ENCODE peak calls at places on chromosomes 11 and 22, in five cellular contexts. One of them, this sample, is unnamed. For H3K36me3, the result is how much of the 10 kb centered on the place peaks cover.

GRCh38 chr22:17119481-17120202 is 1.5 kb downstream of the TMEM121B start:
- DNase-seq in colonic mucosa: peak
- DNase-seq in ascending aorta: no peak
- DNase-seq in transverse colon: peak
- DNase-seq in CD8-positive, alpha-beta T cell: no peak
- DNase-seq in this sample: no peak

GRCh38 chr11:127338380-127339259 is 338.1 kb upstream of the KIRREL3 start:
- DNase-seq in colonic mucosa: no peak
- DNase-seq in ascending aorta: no peak
- DNase-seq in transverse colon: no peak
- DNase-seq in CD8-positive, alpha-beta T cell: no peak
- DNase-seq in this sample: no peak

GRCh38 chr22:19442166-19442565 is 5.3 kb downstream of the C22orf39 start:
- DNase-seq in colonic mucosa: no peak
- DNase-seq in ascending aorta: no peak
- DNase-seq in transverse colon: no peak
- DNase-seq in CD8-positive, alpha-beta T cell: no peak
- DNase-seq in this sample: no peak

GRCh38 chr22:31089101-31090100 is 8.3 kb downstream of the SMTN start:
- DNase-seq in colonic mucosa: peak
- DNase-seq in ascending aorta: no peak
- DNase-seq in transverse colon: peak
- DNase-seq in CD8-positive, alpha-beta T cell: no peak
- DNase-seq in this sample: no peak

GRCh38 chr11:130671801-130672700 is 223.6 kb downstream of the ADAMTS15 start:
- DNase-seq in colonic mucosa: peak
- DNase-seq in ascending aorta: peak
- DNase-seq in transverse colon: peak
- DNase-seq in CD8-positive, alpha-beta T cell: no peak
- DNase-seq in this sample: no peak

GRCh38 chr11:3994030-3994640 is 100.5 kb upstream of the RRM1 start:
- DNase-seq in colonic mucosa: no peak
- DNase-seq in ascending aorta: no peak
- DNase-seq in transverse colon: no peak
- DNase-seq in CD8-positive, alpha-beta T cell: no peak
- DNase-seq in this sample: no peak

GRCh38 chr11:15716550-15716949 is 601.8 kb downstream of the INSC start:
- DNase-seq in colonic mucosa: no peak
- DNase-seq in ascending aorta: no peak
- DNase-seq in transverse colon: no peak
- DNase-seq in CD8-positive, alpha-beta T cell: no peak
- DNase-seq in this sample: no peak

GRCh38 chr11:7604331-7604973 is 68.8 kb downstream of the CYB5R2 start:
- DNase-seq in colonic mucosa: peak
- DNase-seq in ascending aorta: no peak
- DNase-seq in transverse colon: peak
- DNase-seq in CD8-positive, alpha-beta T cell: no peak
- DNase-seq in this sample: no peak

GRCh38 chr11:24386551-24387404 is 110.1 kb upstream of the LUZP2 start:
- DNase-seq in colonic mucosa: no peak
- DNase-seq in ascending aorta: no peak
- DNase-seq in transverse colon: no peak
- DNase-seq in CD8-positive, alpha-beta T cell: no peak
- DNase-seq in this sample: no peak

GRCh38 chr22:41028841-41029240 is 63.6 kb upstream of the EP300 start:
- DNase-seq in colonic mucosa: no peak
- DNase-seq in ascending aorta: no peak
- DNase-seq in transverse colon: no peak
- DNase-seq in CD8-positive, alpha-beta T cell: no peak
- DNase-seq in this sample: no peak

GRCh38 chr22:44452531-44453420 is 45.3 kb downstream of the RTL6 start:
- DNase-seq in colonic mucosa: peak
- DNase-seq in ascending aorta: no peak
- DNase-seq in transverse colon: no peak
- DNase-seq in CD8-positive, alpha-beta T cell: no peak
- DNase-seq in this sample: no peak

GRCh38 chr11:75492181-75492820 is 33.4 kb downstream of the GDPD5 start:
- DNase-seq in colonic mucosa: no peak
- DNase-seq in ascending aorta: no peak
- DNase-seq in transverse colon: peak
- DNase-seq in CD8-positive, alpha-beta T cell: peak
- DNase-seq in this sample: no peak

GRCh38 chr22:35328472-35328885 is 28.8 kb downstream of the TOM1 start:
- DNase-seq in colonic mucosa: no peak
- DNase-seq in ascending aorta: no peak
- DNase-seq in transverse colon: no peak
- DNase-seq in CD8-positive, alpha-beta T cell: no peak
- DNase-seq in this sample: peak

DNA sequence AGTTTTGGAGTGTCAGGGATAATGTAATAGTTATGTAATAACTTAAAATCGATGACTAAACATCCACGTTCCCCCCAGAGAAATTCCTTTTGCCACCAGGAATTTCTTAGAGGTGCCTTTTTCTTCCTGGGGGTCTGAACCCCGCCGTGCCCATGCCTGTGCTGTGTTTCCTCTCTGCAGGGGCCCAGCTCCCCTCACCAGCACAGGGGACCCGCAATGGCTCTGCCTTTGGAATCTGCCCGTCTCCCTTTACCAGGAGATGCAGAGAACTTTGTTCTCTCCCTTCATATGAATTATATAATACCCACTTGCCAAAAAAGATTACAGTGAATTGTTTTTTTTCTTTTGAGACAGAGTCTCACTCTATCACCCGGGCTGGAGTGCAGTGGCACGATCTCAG is 62.7 kb downstream of the TBC1D22A start:
- DNase-seq in colonic mucosa: no peak
- DNase-seq in ascending aorta: no peak
- DNase-seq in transverse colon: no peak
- DNase-seq in CD8-positive, alpha-beta T cell: no peak
- DNase-seq in this sample: no peak
- H3K36me3 ChIP-seq in colonic mucosa: under half
- H3K36me3 ChIP-seq in ascending aorta: under half
- H3K36me3 ChIP-seq in transverse colon: under half
- H3K36me3 ChIP-seq in CD8-positive, alpha-beta T cell: under half
- H3K36me3 ChIP-seq in this sample: under half

GRCh38 chr11:134140961-134141490 is 72.2 kb downstream of the JAM3 start:
- DNase-seq in colonic mucosa: no peak
- DNase-seq in ascending aorta: no peak
- DNase-seq in transverse colon: no peak
- DNase-seq in CD8-positive, alpha-beta T cell: no peak
- DNase-seq in this sample: no peak
- H3K36me3 ChIP-seq in colonic mucosa: under half
- H3K36me3 ChIP-seq in ascending aorta: under half
- H3K36me3 ChIP-seq in transverse colon: under half
- H3K36me3 ChIP-seq in CD8-positive, alpha-beta T cell: under half
- H3K36me3 ChIP-seq in this sample: under half

DNA sequence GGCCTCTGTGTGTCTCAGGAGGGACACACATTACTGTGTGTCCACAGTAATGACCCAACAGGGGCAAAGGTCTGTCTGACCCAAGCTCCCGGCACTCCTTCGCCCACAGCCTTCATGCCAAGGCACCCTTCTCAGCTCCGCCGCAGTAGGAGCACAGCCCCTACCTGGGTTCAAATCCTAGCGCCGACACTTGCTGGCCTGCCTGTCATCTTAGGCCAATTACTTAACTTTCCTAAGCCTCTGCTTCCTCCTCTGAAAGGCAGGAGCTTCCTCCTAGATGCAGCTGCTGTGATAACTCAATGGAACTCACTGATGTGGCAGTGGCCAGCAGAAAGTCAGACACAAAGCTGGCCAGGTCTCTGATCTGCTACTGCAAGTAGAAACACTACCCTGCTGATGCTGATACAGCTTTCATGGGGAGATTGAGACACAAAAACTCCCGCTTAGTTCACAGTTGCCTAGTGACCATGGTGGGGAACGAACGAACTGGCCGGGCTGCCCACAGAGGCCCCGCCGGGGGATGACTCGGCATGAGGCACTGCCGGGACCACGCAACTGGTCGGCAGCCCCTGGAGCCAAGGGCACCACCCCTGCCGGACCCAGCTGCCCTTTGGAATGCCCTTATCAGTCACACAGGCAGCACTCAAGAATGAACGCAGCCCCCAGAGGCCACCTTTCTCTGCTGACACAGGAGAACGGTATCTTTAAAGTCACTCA is 8.1 kb downstream of the EHD1 start:
- DNase-seq in colonic mucosa: no peak
- DNase-seq in ascending aorta: no peak
- DNase-seq in transverse colon: peak
- DNase-seq in CD8-positive, alpha-beta T cell: no peak
- DNase-seq in this sample: no peak
- H3K36me3 ChIP-seq in colonic mucosa: under half
- H3K36me3 ChIP-seq in ascending aorta: under half
- H3K36me3 ChIP-seq in transverse colon: under half
- H3K36me3 ChIP-seq in CD8-positive, alpha-beta T cell: under half
- H3K36me3 ChIP-seq in this sample: under half

GRCh38 chr22:48886604-48887393 is 940.9 kb downstream of the BRD1 start:
- DNase-seq in colonic mucosa: no peak
- DNase-seq in ascending aorta: no peak
- DNase-seq in transverse colon: no peak
- DNase-seq in CD8-positive, alpha-beta T cell: no peak
- DNase-seq in this sample: no peak
- H3K36me3 ChIP-seq in colonic mucosa: under half
- H3K36me3 ChIP-seq in ascending aorta: under half
- H3K36me3 ChIP-seq in transverse colon: under half
- H3K36me3 ChIP-seq in CD8-positive, alpha-beta T cell: under half
- H3K36me3 ChIP-seq in this sample: under half

GRCh38 chr11:65973439-65974110 is 12.0 kb downstream of the SART1 start:
- DNase-seq in colonic mucosa: no peak
- DNase-seq in ascending aorta: no peak
- DNase-seq in transverse colon: no peak
- DNase-seq in CD8-positive, alpha-beta T cell: no peak
- DNase-seq in this sample: no peak
- H3K36me3 ChIP-seq in colonic mucosa: under half
- H3K36me3 ChIP-seq in ascending aorta: under half
- H3K36me3 ChIP-seq in transverse colon: under half
- H3K36me3 ChIP-seq in CD8-positive, alpha-beta T cell: under half
- H3K36me3 ChIP-seq in this sample: under half

DNA sequence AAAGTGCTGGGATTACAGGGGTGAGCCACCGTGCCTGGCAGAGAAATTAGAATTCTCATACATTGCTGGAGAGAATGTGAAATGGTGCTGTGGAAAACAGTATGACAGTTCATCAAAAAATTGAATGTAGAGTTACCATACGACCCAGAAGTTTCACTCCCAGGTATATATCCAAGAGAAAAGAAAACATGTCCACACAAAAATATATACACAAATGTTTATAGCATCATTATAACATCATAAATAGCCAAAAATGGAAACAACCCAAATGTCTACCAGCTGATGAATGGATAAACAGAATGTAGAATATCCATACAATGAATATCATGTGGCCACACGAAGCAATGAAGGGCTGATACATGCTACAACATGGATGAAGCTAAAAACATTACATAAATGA is 34.6 kb downstream of the MED15 start:
- DNase-seq in colonic mucosa: no peak
- DNase-seq in ascending aorta: no peak
- DNase-seq in transverse colon: no peak
- DNase-seq in CD8-positive, alpha-beta T cell: no peak
- DNase-seq in this sample: no peak
- H3K36me3 ChIP-seq in colonic mucosa: under half
- H3K36me3 ChIP-seq in ascending aorta: under half
- H3K36me3 ChIP-seq in transverse colon: under half
- H3K36me3 ChIP-seq in CD8-positive, alpha-beta T cell: under half
- H3K36me3 ChIP-seq in this sample: under half

GRCh38 chr11:1576825-1577224 is 4.8 kb upstream of the DUSP8 start:
- DNase-seq in colonic mucosa: no peak
- DNase-seq in ascending aorta: no peak
- DNase-seq in transverse colon: no peak
- DNase-seq in CD8-positive, alpha-beta T cell: no peak
- DNase-seq in this sample: no peak
- H3K36me3 ChIP-seq in colonic mucosa: under half
- H3K36me3 ChIP-seq in ascending aorta: under half
- H3K36me3 ChIP-seq in transverse colon: under half
- H3K36me3 ChIP-seq in CD8-positive, alpha-beta T cell: under half
- H3K36me3 ChIP-seq in this sample: under half

GRCh38 chr11:57681168-57681567 is 13.3 kb downstream of the ZDHHC5 start:
- DNase-seq in colonic mucosa: no peak
- DNase-seq in ascending aorta: no peak
- DNase-seq in transverse colon: no peak
- DNase-seq in CD8-positive, alpha-beta T cell: no peak
- DNase-seq in this sample: no peak
- H3K36me3 ChIP-seq in colonic mucosa: under half
- H3K36me3 ChIP-seq in ascending aorta: under half
- H3K36me3 ChIP-seq in transverse colon: under half
- H3K36me3 ChIP-seq in CD8-positive, alpha-beta T cell: under half
- H3K36me3 ChIP-seq in this sample: under half

This sample was measured in lung.